ENCODE peak calls at places on chromosomes 7 and 10, in seven cellular contexts. F is adrenal gland, J is H54, U is spleen, Y is A549, R is tibial nerve, L is IMR-90. H is an unnamed sample.

GRCh38 chr7:146773506-146773905 is 656.9 kb downstream of the CNTNAP2 start:
- DNase-seq in F (no peak), J (no peak), U (no peak), Y (no peak), R (no peak), L (no peak), H (no peak)

GRCh38 chr7:114152314-114152938 is 233.6 kb upstream of the PPP1R3A start:
- DNase-seq in F (no peak), J (no peak), U (no peak), Y (no peak), R (no peak), L (no peak), H (no peak)

GRCh38 chr10:58746470-58747185 is 234.0 kb downstream of the BICC1 start:
- DNase-seq in F (no peak), J (no peak), U (no peak), Y (no peak), R (no peak), L (no peak), H (no peak)

GRCh38 chr7:77982926-77983550 is 184.5 kb downstream of the PHTF2 start:
- DNase-seq in F (no peak), J (no peak), U (no peak), Y (peak), R (no peak), L (no peak), H (no peak)

GRCh38 chr7:143434660-143435059 is 8.6 kb upstream of the TAS2R60 start:
- DNase-seq in F (no peak), J (no peak), U (no peak), Y (peak), R (peak), L (peak), H (no peak)

GRCh38 chr10:104322416-104322782 is 15.9 kb downstream of the ITPRIP start:
- DNase-seq in F (no peak), J (no peak), U (peak), Y (no peak), R (no peak), L (no peak), H (no peak)

GRCh38 chr10:111360260-111360925 is 283.6 kb downstream of the ADRA2A start:
- DNase-seq in F (peak), J (peak), U (peak), Y (peak), R (no peak), L (no peak), H (peak)

GRCh38 chr7:41808541-41808940 is 105.7 kb upstream of the INHBA start:
- DNase-seq in F (no peak), J (no peak), U (no peak), Y (no peak), R (no peak), L (no peak), H (no peak)

GRCh38 chr10:104301907-104302690 is 33.1 kb downstream of the GSTO2 start:
- DNase-seq in F (no peak), J (no peak), U (no peak), Y (no peak), R (no peak), L (peak), H (no peak)

GRCh38 chr7:128201690-128202085 is 39.4 kb upstream of the LEP start:
- DNase-seq in F (no peak), J (no peak), U (no peak), Y (no peak), R (no peak), L (no peak), H (no peak)

GRCh38 chr7:151243411-151244155 is 4.9 kb downstream of the SMARCD3 start:
- DNase-seq in F (peak), J (no peak), U (peak), Y (no peak), R (no peak), L (no peak), H (peak)

GRCh38 chr7:108097703-108098102 is 32.5 kb downstream of the LAMB4 start:
- DNase-seq in F (no peak), J (no peak), U (no peak), Y (peak), R (no peak), L (no peak), H (peak)

GRCh38 chr10:95447733-95448132 is 113.4 kb downstream of the SORBS1 start:
- DNase-seq in F (peak), J (no peak), U (no peak), Y (no peak), R (peak), L (no peak), H (no peak)

GRCh38 chr10:115566867-115567266 is 473.7 kb downstream of the ATRNL1 start:
- DNase-seq in F (no peak), J (no peak), U (no peak), Y (no peak), R (no peak), L (no peak), H (no peak)

GRCh38 chr10:120607710-120608703 is 151.0 kb downstream of the PLPP4 start:
- DNase-seq in F (no peak), J (no peak), U (no peak), Y (no peak), R (no peak), L (no peak), H (no peak)

GRCh38 chr10:132054564-132054963 is 11.2 kb upstream of the JAKMIP3 start:
- DNase-seq in F (no peak), J (peak), U (peak), Y (no peak), R (no peak), L (no peak), H (no peak)

GRCh38 chr10:21978191-21978862 is 25.2 kb downstream of the DNAJC1 start:
- DNase-seq in F (no peak), J (no peak), U (no peak), Y (no peak), R (no peak), L (peak), H (no peak)

GRCh38 chr7:77796960-77797359 is 1.3 kb downstream of the TMEM60 start:
- DNase-seq in F (no peak), J (no peak), U (no peak), Y (no peak), R (no peak), L (no peak), H (no peak)

GRCh38 chr7:101678138-101678479 is 49.0 kb upstream of the MYL10 start:
- DNase-seq in F (no peak), J (no peak), U (no peak), Y (no peak), R (no peak), L (no peak), H (no peak)

GRCh38 chr7:71504697-71505441 is 372.9 kb downstream of the GALNT17 start:
- DNase-seq in F (no peak), J (no peak), U (no peak), Y (no peak), R (no peak), L (no peak), H (no peak)

GRCh38 chr10:52066383-52066782 is 247.7 kb upstream of the DKK1 start:
- DNase-seq in F (no peak), J (no peak), U (no peak), Y (peak), R (no peak), L (no peak), H (no peak)

GRCh38 chr10:92239600-92240288 is 51.1 kb downstream of the CPEB3 start:
- DNase-seq in F (peak), J (no peak), U (peak), Y (no peak), R (peak), L (peak), H (peak)

GRCh38 chr7:116766881-116767280 is 94.9 kb downstream of the MET start:
- DNase-seq in F (no peak), J (no peak), U (no peak), Y (no peak), R (no peak), L (no peak), H (no peak)

GRCh38 chr10:59361659-59362183 is 628 bp downstream of the FAM13C start:
- DNase-seq in F (no peak), J (no peak), U (no peak), Y (no peak), R (no peak), L (peak), H (no peak)

GRCh38 chr7:130141161-130141857 is 63.9 kb downstream of the TMEM209 start:
- DNase-seq in F (peak), J (no peak), U (peak), Y (no peak), R (peak), L (peak), H (peak)

GRCh38 chr7:157771689-157772088 is 434.9 kb downstream of the DNAJB6 start:
- DNase-seq in F (no peak), J (no peak), U (no peak), Y (no peak), R (no peak), L (no peak), H (no peak)

GRCh38 chr10:3682745-3683144 is 102.3 kb downstream of the KLF6 start:
- DNase-seq in F (no peak), J (no peak), U (no peak), Y (no peak), R (no peak), L (no peak), H (no peak)

GRCh38 chr10:77756319-77757232 is 119.0 kb upstream of the KCNMA1 start:
- DNase-seq in F (no peak), J (peak), U (no peak), Y (peak), R (no peak), L (peak), H (peak)

GRCh38 chr7:131741446-131741845 is 185.0 kb upstream of the PODXL start:
- DNase-seq in F (no peak), J (no peak), U (no peak), Y (no peak), R (no peak), L (no peak), H (no peak)

GRCh38 chr10:124995605-124996004 is 53.7 kb downstream of the ZRANB1 start:
- DNase-seq in F (no peak), J (no peak), U (no peak), Y (no peak), R (no peak), L (no peak), H (no peak)

GRCh38 chr10:52883996-52884871 is 111.7 kb upstream of the MBL2 start:
- DNase-seq in F (peak), J (peak), U (no peak), Y (peak), R (peak), L (peak), H (peak)

GRCh38 chr7:148697256-148697841 is 1.4 kb upstream of the CUL1 start:
- DNase-seq in F (peak), J (no peak), U (no peak), Y (no peak), R (peak), L (peak), H (peak)

GRCh38 chr7:26500749-26501352 is 209.2 kb downstream of the SNX10 start:
- DNase-seq in F (no peak), J (peak), U (no peak), Y (peak), R (no peak), L (peak), H (peak)

GRCh38 chr7:38000272-38000671 is 79.8 kb downstream of the EPDR1 start:
- DNase-seq in F (no peak), J (no peak), U (no peak), Y (no peak), R (no peak), L (no peak), H (no peak)

GRCh38 chr10:97792058-97792721 is 20.4 kb upstream of the SFRP5 start:
- DNase-seq in F (peak), J (peak), U (peak), Y (peak), R (peak), L (peak), H (peak)

GRCh38 chr10:107442035-107442505 is 277.6 kb upstream of the SORCS1 start:
- DNase-seq in F (no peak), J (peak), U (no peak), Y (no peak), R (no peak), L (peak), H (no peak)

GRCh38 chr10:92689663-92690210 is at the start of gene HHEX:
- DNase-seq in F (peak), J (no peak), U (peak), Y (peak), R (no peak), L (peak), H (peak)

GRCh38 chr10:117647306-117647705 is 104.8 kb downstream of the EMX2 start:
- DNase-seq in F (no peak), J (no peak), U (no peak), Y (no peak), R (no peak), L (no peak), H (no peak)

GRCh38 chr7:79282051-79282694 is 171.3 kb downstream of the MAGI2 start:
- DNase-seq in F (peak), J (no peak), U (no peak), Y (peak), R (peak), L (peak), H (peak)

GRCh38 chr7:30656611-30657010 is 25.6 kb downstream of the CRHR2 start:
- DNase-seq in F (no peak), J (no peak), U (peak), Y (no peak), R (no peak), L (no peak), H (no peak)

GRCh38 chr7:30656006-30656575 is 26.2 kb downstream of the CRHR2 start:
- DNase-seq in F (no peak), J (no peak), U (peak), Y (no peak), R (no peak), L (no peak), H (no peak)

GRCh38 chr7:30657131-30657530 is 25.1 kb downstream of the CRHR2 start:
- DNase-seq in F (no peak), J (no peak), U (peak), Y (no peak), R (no peak), L (no peak), H (no peak)

GRCh38 chr7:30654296-30655090 is 27.8 kb downstream of the CRHR2 start:
- DNase-seq in F (no peak), J (no peak), U (peak), Y (no peak), R (no peak), L (no peak), H (no peak)

GRCh38 chr7:30655096-30655970 is 26.9 kb downstream of the CRHR2 start:
- DNase-seq in F (no peak), J (no peak), U (peak), Y (no peak), R (no peak), L (no peak), H (no peak)
- TF ChIP-seq POLR2A in F (no peak), J (no peak), U (no peak), Y (no peak), R (no peak), L (no peak), H (no peak)

GRCh38 chr7:234041-234711 is 41.8 kb downstream of the FAM20C start:
- DNase-seq in F (no peak), J (no peak), U (no peak), Y (peak), R (peak), L (peak), H (no peak)
- TF ChIP-seq POLR2A in F (peak), J (no peak), U (no peak), Y (no peak), R (no peak), L (peak), H (no peak)

GRCh38 chr7:3194501-3195141 is 106.4 kb upstream of the SDK1 start:
- DNase-seq in F (no peak), J (peak), U (peak), Y (peak), R (no peak), L (peak), H (no peak)
- TF ChIP-seq POLR2A in F (no peak), J (peak), U (no peak), Y (no peak), R (no peak), L (no peak), H (no peak)

GRCh38 chr10:69387500-69387899 is 29.2 kb downstream of the TACR2 start:
- DNase-seq in F (no peak), J (no peak), U (no peak), Y (no peak), R (no peak), L (no peak), H (no peak)

GRCh38 chr10:69388488-69388887 is 28.2 kb downstream of the TACR2 start:
- DNase-seq in F (no peak), J (no peak), U (no peak), Y (no peak), R (no peak), L (no peak), H (no peak)

GRCh38 chr10:69383485-69384089 is 33.1 kb downstream of the TACR2 start:
- DNase-seq in F (no peak), J (peak), U (no peak), Y (peak), R (no peak), L (peak), H (no peak)

GRCh38 chr10:69384320-69384719 is 32.4 kb downstream of the TACR2 start:
- DNase-seq in F (no peak), J (no peak), U (no peak), Y (no peak), R (no peak), L (no peak), H (no peak)

GRCh38 chr10:69385454-69386350 is 31.0 kb downstream of the TACR2 start:
- DNase-seq in F (no peak), J (no peak), U (no peak), Y (no peak), R (no peak), L (no peak), H (no peak)
- TF ChIP-seq POLR2A in F (no peak), J (no peak), U (no peak), Y (no peak), R (no peak), L (no peak), H (no peak)

GRCh38 chr7:122148081-122148480 is 4.0 kb upstream of the AASS start:
- DNase-seq in F (no peak), J (no peak), U (no peak), Y (no peak), R (no peak), L (no peak), H (no peak)

GRCh38 chr7:122140918-122141317 is 3.1 kb downstream of the AASS start:
- DNase-seq in F (no peak), J (no peak), U (no peak), Y (no peak), R (no peak), L (no peak), H (no peak)

GRCh38 chr7:122143376-122143750 is 686 bp downstream of the AASS start:
- DNase-seq in F (peak), J (no peak), U (peak), Y (no peak), R (peak), L (peak), H (peak)

GRCh38 chr7:122145937-122146336 is 1.9 kb upstream of the AASS start:
- DNase-seq in F (no peak), J (no peak), U (no peak), Y (no peak), R (no peak), L (no peak), H (no peak)

GRCh38 chr7:122143751-122144711 is at the start of gene AASS:
- DNase-seq in F (peak), J (peak), U (peak), Y (peak), R (peak), L (peak), H (peak)
- TF ChIP-seq POLR2A in F (peak), J (peak), U (no peak), Y (no peak), R (peak), L (peak), H (no peak)

GRCh38 chr7:103299660-103300059 is 2.4 kb downstream of the PMPCB start:
- DNase-seq in F (no peak), J (no peak), U (no peak), Y (no peak), R (no peak), L (no peak), H (peak)

GRCh38 chr7:103297837-103298179 is 573 bp downstream of the PMPCB start:
- DNase-seq in F (no peak), J (no peak), U (no peak), Y (no peak), R (no peak), L (no peak), H (no peak)

GRCh38 chr7:103293526-103293925 is 3.7 kb upstream of the PMPCB start:
- DNase-seq in F (no peak), J (no peak), U (no peak), Y (no peak), R (no peak), L (no peak), H (no peak)

DNA sequence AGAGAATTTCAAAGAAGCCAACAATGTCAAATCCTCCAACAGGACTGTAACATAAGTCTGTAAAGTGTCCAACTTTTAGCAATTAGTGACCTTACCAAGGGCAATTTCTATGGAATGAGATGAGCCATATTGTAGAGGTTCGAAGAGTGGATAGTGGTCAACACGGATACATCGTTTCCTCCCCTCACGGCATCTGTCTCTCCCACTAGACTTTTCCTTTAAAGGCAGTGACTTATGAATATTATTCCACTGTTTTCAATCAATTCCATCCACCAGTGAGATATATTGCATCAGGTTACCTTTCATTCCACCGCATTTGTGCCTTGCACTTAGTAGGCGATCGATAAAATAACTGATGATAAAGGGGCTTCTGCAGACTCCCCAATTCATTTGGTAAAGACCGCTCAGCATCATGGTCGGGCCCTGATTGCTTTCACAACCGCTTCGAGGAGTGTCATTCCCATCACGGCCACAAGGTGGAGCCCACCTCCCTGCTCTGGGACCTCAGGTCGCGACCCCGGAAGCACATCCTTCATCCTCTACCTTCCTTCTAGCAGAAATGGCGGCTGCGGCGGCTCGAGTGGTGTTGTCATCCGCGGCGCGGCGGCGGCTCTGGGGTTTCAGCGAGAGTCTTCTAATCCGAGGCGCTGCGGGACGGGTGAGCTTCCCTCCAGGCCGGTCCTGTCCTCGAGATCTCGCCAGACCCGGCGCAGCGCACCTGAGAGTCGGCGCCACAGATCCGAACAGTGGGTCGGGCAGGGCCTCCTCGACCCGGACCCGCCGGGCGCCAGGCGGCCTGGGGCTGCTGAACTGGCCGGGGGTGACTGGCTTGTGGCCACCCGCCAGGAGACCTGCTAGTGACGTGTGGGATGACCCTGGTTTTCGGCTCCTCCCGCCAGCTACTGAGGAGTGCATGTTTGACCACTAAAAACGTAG is at the start of gene PMPCB:
- DNase-seq in F (peak), J (peak), U (peak), Y (peak), R (peak), L (peak), H (peak)
- TF ChIP-seq POLR2A in F (peak), J (peak), U (no peak), Y (peak), R (no peak), L (peak), H (peak)

GRCh38 chr7:73557397-73558257 is at the start of gene BCL7B:
- DNase-seq in F (peak), J (peak), U (peak), Y (peak), R (peak), L (peak), H (peak)
- TF ChIP-seq POLR2A in F (peak), J (peak), U (peak), Y (peak), R (peak), L (peak), H (peak)